ENCODE peak calls at places on chromosomes 4 and X, in six cellular contexts. T is lung, X is cardiac muscle cell, H is PC-3, A is IMR-90, L is upper lobe of right lung. Y is an unnamed sample.

GRCh38 chr4:33013280-33013679 is 2293.1 kb downstream of the PCDH7 start:
- DNase-seq in T (no peak), X (no peak), H (no peak), A (no peak), L (no peak), Y (no peak)

GRCh38 chrX:51852621-51853020 is 40.8 kb upstream of the MAGED1 start:
- DNase-seq in T (no peak), X (no peak), H (no peak), A (no peak), L (no peak), Y (no peak)

GRCh38 chr4:55574252-55574651 is 17.8 kb downstream of the PDCL2 start:
- DNase-seq in T (no peak), X (no peak), H (peak), A (no peak), L (no peak), Y (no peak)

GRCh38 chrX:1592128-1592862 is 891 bp downstream of the AKAP17A start:
- DNase-seq in T (no peak), X (peak), H (peak), A (peak), L (peak), Y (peak)

GRCh38 chr4:6894528-6895498 is 14.8 kb upstream of the TBC1D14 start:
- DNase-seq in T (no peak), X (no peak), H (no peak), A (no peak), L (no peak), Y (no peak)

GRCh38 chrX:108312011-108312410 is 126.2 kb downstream of the COL4A6 start:
- DNase-seq in T (no peak), X (no peak), H (peak), A (peak), L (no peak), Y (no peak)

GRCh38 chr4:38858097-38858420 is 1.4 kb upstream of the TLR6 start:
- DNase-seq in T (no peak), X (no peak), H (no peak), A (no peak), L (no peak), Y (no peak)

GRCh38 chr4:113437124-113437523 is 324.4 kb downstream of the CAMK2D start:
- DNase-seq in T (no peak), X (no peak), H (no peak), A (no peak), L (no peak), Y (no peak)

GRCh38 chrX:56089376-56089775 is 142.8 kb upstream of the KLF8 start:
- DNase-seq in T (no peak), X (no peak), H (no peak), A (no peak), L (no peak), Y (no peak)

GRCh38 chr4:169270156-169270809 is 473 bp downstream of the SH3RF1 start:
- DNase-seq in T (peak), X (peak), H (peak), A (no peak), L (peak), Y (peak)

GRCh38 chrX:70346671-70347070 is 56.8 kb downstream of the KIF4A start:
- DNase-seq in T (no peak), X (no peak), H (no peak), A (no peak), L (no peak), Y (no peak)

GRCh38 chr4:82217986-82218715 is 155.6 kb downstream of the HNRNPD start:
- DNase-seq in T (no peak), X (no peak), H (peak), A (no peak), L (no peak), Y (no peak)
- TF ChIP-seq CTCF in T (no peak), X (peak), H (peak), A (peak), L (peak), Y (peak)

DNA sequence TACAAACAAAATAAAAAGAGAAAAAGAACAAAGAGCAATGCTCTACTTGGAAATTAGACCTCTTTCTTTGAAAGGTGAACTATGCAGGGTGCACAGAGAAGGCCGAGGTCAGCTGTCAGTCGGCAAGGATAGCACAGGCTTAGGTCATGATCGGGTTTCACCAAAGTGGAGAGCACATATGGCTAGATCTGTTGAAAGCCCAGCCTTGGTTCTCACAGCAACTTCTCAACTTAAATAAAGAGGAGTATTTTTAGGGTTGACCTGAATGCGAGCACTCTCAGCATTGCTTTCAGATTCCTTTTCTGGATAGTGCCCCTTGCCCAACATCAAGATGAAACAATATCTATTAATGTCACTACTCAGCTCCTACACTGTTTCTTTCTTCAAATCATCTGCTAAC is 122.9 kb upstream of the GPC4 start:
- DNase-seq in T (no peak), X (peak), H (no peak), A (no peak), L (no peak), Y (no peak)
- H3K27ac ChIP-seq in T (no peak), X (peak), H (no peak), A (no peak), L (no peak), Y (no peak)

DNA sequence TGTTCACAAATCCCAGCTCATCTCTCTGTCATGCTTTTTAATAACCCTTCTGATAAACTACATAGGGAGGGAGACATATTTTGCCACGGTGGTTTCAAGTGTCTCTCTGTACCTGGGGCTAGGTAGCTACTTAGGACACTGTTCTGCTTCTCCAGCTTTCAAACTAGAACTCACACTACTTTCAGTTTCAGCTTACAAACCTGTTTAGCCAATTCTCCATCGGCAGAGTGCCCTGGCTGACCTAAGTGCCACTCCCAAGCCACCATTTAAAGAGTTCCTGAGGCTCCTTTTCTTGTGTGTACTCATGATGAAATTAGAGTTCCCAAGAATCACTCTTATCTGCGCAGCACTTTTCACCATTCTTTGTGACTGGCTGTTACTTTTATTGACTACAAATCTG is 899.2 kb downstream of the FAT4 start:
- DNase-seq in T (no peak), X (no peak), H (peak), A (no peak), L (no peak), Y (no peak)
- TF ChIP-seq CTCF in T (no peak), X (no peak), H (no peak), A (no peak), L (no peak), Y (no peak)

DNA sequence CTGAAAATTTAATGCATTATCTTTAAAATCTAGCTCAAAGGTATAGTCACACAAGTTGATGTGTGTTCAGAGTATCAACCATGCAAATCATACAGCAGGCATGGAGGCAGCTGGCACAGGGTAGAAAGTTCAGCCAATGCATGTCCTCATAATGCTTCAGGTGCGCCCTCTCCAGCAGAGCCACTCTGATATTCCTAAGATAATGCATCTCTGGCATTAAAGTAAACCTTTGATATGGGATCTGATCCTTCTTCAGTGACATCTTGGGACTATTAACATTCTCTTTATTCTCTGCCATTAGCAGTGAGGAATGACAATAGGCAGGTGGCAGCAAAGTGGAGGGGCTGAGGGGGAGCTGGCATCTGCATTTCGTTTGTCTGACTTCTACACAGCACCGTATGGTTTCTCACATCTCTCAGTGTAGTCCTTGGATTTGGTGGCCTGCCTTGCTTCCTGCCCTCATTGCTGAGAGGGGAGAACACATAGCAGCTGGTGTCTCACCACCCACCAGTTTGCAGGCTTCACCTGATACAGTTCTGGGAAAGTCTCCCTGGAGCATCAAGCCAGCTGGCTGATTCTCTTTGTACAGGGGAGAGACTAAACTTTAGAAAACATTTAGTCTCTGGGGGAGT is 168.7 kb upstream of the TBC1D9 start:
- DNase-seq in T (no peak), X (no peak), H (no peak), A (no peak), L (no peak), Y (no peak)
- H3K27ac ChIP-seq in T (no peak), X (peak), H (no peak), A (no peak), L (no peak), Y (no peak)

DNA sequence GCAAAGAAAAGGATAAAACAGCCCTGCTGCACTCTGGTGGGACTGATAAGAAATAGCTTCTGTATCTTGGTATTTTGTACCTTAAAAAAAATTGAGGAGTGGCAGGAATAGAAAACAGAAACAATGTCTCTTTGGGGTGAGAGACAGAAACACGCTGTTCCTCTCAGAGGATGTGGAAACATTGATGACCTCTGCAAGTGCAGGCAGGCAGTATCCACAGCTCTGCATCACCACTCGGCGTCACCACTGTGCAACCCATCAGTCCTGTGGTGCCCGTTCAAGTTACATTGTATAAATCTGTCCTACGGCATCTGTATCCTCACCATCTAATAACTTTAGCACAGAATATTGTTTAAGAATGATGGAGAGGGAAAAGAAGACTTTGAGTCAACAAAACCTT is 152.4 kb upstream of the SPRY1 start:
- DNase-seq in T (no peak), X (no peak), H (no peak), A (peak), L (peak), Y (peak)
- TF ChIP-seq CTCF in T (no peak), X (peak), H (no peak), A (peak), L (peak), Y (peak)

DNA sequence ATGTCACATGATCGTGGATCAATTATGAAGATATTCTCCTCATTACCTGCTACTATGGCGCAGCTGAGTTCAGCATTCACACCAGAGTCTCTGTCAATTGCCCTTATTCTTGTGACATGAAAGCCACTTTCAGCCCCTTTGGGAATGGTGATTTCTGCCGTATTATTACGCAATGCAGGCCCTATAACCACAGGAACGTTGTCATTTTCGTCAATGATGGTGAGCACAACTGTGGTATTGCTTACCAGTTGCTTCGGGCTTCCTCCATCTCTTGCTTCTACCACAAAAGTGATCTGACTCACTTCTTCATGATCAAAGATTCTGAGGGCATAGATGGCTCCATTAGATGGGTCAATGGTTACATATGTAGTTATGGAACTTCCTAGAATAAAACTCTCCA is 2.1 kb downstream of the PCDH18 start:
- DNase-seq in T (no peak), X (no peak), H (no peak), A (peak), L (no peak), Y (no peak)
- H3K27ac ChIP-seq in T (peak), X (no peak), H (no peak), A (peak), L (peak), Y (no peak)

GRCh38 chrX:129461801-129462456 is 61.4 kb downstream of the SMARCA1 start:
- DNase-seq in T (no peak), X (no peak), H (no peak), A (no peak), L (no peak), Y (no peak)

DNA sequence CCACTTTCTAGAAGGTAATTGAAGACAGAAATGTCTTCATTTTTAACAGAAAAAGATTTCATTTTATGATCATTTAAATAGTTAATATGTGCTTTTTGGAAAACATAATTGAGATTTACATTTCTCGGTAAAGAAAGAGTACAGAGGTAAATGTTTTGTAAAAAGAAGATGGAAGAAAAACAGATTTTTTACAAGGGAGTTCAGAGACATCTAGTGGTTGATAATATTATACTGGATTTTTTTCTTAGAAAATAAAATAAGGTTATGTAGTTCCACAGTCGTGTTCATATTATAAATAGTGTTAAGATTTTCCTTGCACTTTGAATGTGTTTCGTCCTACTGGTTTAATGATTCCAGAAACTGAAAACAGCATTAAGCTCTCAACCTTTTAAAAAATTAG is 60.6 kb downstream of the SMARCA1 start:
- DNase-seq in T (no peak), X (no peak), H (peak), A (no peak), L (no peak), Y (no peak)
- TF ChIP-seq CTCF in T (no peak), X (peak), H (peak), A (no peak), L (no peak), Y (no peak)

Y was measured in RWPE1.